ENCODE peak calls at places on chromosome 9, in six cellular contexts. Y is GM12891, U is HepG2, F is H1, B is K562, N is GM12878. T is an unnamed sample.

GRCh38 chr9:27353405-27354229 is 56.7 kb upstream of the EQTN start:
- DNase-seq in Y (no peak), B (no peak), N (peak), U (no peak), F (no peak), T (no peak)

GRCh38 chr9:122209451-122209850 is 19.3 kb downstream of the LHX6 start:
- DNase-seq in B (no peak), N (no peak), F (no peak), U (no peak), Y (no peak), T (no peak)

GRCh38 chr9:14924821-14925220 is 14.6 kb upstream of the FREM1 start:
- DNase-seq in F (no peak), U (peak), Y (no peak), N (no peak), B (no peak), T (no peak)

GRCh38 chr9:97305501-97306298 is 1.8 kb upstream of the CCDC180 start:
- DNase-seq in U (no peak), Y (no peak), B (no peak), N (no peak), F (no peak), T (no peak)

GRCh38 chr9:42852133-42852532 is 668.7 kb downstream of the SPATA31A6 start:
- DNase-seq in F (peak), Y (no peak), U (peak), B (no peak), N (no peak), T (no peak)

GRCh38 chr9:120091206-120091605 is 488.8 kb downstream of the CDK5RAP2 start:
- DNase-seq in N (no peak), U (no peak), F (no peak), B (no peak), Y (no peak), T (no peak)

GRCh38 chr9:649128-650074 is 192.1 kb upstream of the DMRT1 start:
- DNase-seq in U (no peak), F (no peak), B (no peak), Y (no peak), N (no peak), T (no peak)

GRCh38 chr9:129283705-129284606 is 105.9 kb upstream of the IER5L start:
- DNase-seq in B (no peak), Y (no peak), U (no peak), N (no peak), F (no peak), T (no peak)

GRCh38 chr9:35510745-35511428 is 21.0 kb downstream of the RUSC2 start:
- DNase-seq in U (peak), B (no peak), F (no peak), Y (no peak), N (no peak), T (no peak)

GRCh38 chr9:130810609-130811136 is 24.4 kb upstream of the ABL1 start:
- DNase-seq in N (no peak), U (no peak), B (no peak), F (no peak), Y (no peak), T (no peak)

GRCh38 chr9:73402081-73403028 is 250.7 kb downstream of the ANXA1 start:
- DNase-seq in B (no peak), N (no peak), U (no peak), F (no peak), Y (no peak), T (no peak)
- TF ChIP-seq TAF1 in B (no peak), N (no peak), U (no peak), F (no peak), Y (no peak), T (no peak)

GRCh38 chr9:89375181-89375760 is 57.0 kb downstream of the SECISBP2 start:
- DNase-seq in B (no peak), N (peak), U (no peak), F (no peak), Y (peak), T (no peak)
- TF ChIP-seq POLR2AphosphoS5 in B (no peak), N (peak), U (no peak), F (peak), Y (peak), T (peak)

DNA sequence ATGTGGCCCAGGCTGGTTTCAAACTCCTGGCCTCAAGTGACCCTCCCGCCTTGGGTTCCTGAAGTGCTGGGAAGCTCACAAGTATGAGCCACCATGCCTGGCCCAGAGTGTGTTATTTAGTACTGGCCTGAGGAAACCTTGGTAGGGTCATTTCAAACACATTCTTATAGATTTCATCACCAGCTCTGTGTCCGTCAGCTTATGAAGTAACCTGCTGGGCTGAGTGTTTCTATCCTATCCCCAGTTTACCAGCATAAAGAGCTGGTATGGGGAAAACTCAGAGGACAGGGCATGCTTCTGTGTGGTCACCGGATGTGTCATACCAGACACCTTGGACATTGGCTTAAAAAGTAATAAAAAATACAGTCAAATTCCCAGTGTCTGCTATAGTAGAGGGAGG is 45.3 kb downstream of the PTPN3 start:
- DNase-seq in B (no peak), F (no peak), N (no peak), U (no peak), Y (no peak), T (no peak)
- TF ChIP-seq POLR2A in B (no peak), F (no peak), N (no peak), U (no peak), Y (no peak), T (no peak)

GRCh38 chr9:95167998-95168397 is 149.5 kb downstream of the FANCC start:
- DNase-seq in F (peak), N (no peak), U (peak), Y (no peak), B (peak), T (no peak)

GRCh38 chr9:95175523-95175922 is 142.0 kb downstream of the FANCC start:
- DNase-seq in B (no peak), N (no peak), U (no peak), Y (no peak), F (no peak), T (no peak)

GRCh38 chr9:95174038-95174437 is 143.5 kb downstream of the FANCC start:
- DNase-seq in B (no peak), F (no peak), U (no peak), Y (no peak), N (no peak), T (no peak)

GRCh38 chr9:95171596-95171995 is 145.9 kb downstream of the FANCC start:
- DNase-seq in U (no peak), Y (no peak), F (no peak), B (no peak), N (no peak), T (no peak)

GRCh38 chr9:95171001-95171400 is 146.5 kb downstream of the FANCC start:
- DNase-seq in U (no peak), Y (no peak), F (no peak), N (peak), B (peak), T (no peak)
- TF ChIP-seq TAF1 in U (no peak), Y (no peak), F (no peak), N (no peak), B (no peak), T (no peak)

GRCh38 chr9:114099523-114100270 is 605 bp upstream of the KIF12 start:
- DNase-seq in F (no peak), U (no peak), Y (no peak), N (no peak), B (no peak), T (no peak)

GRCh38 chr9:114098660-114099522 is at the start of gene KIF12:
- DNase-seq in B (peak), N (no peak), U (peak), Y (no peak), F (no peak), T (no peak)

GRCh38 chr9:114097613-114098020 is 1.5 kb downstream of the KIF12 start:
- DNase-seq in Y (no peak), F (no peak), N (no peak), U (no peak), B (no peak), T (no peak)

GRCh38 chr9:114096866-114097612 is 2.1 kb downstream of the KIF12 start:
- DNase-seq in U (no peak), N (no peak), F (no peak), Y (no peak), B (no peak), T (no peak)

GRCh38 chr9:114098021-114098659 is 952 bp downstream of the KIF12 start:
- DNase-seq in B (peak), U (no peak), F (no peak), Y (no peak), N (no peak), T (no peak)
- TF ChIP-seq POLR2AphosphoS5 in B (no peak), U (no peak), F (no peak), Y (no peak), N (no peak), T (no peak)

GRCh38 chr9:74887041-74887980 is at the start of gene TRPM6:
- DNase-seq in B (peak), N (no peak), U (peak), F (no peak), Y (no peak), T (peak)
- TF ChIP-seq POLR2A in B (no peak), N (no peak), U (no peak), F (peak), Y (no peak), T (no peak)

GRCh38 chr9:2209400-2209799 is 194.3 kb downstream of the SMARCA2 start:
- DNase-seq in U (no peak), B (no peak), F (no peak), N (no peak), Y (peak), T (no peak)
- TF ChIP-seq TAF1 in U (no peak), B (no peak), F (no peak), N (no peak), Y (no peak), T (no peak)